ENCODE peak calls at places on chromosomes 4 and X, in seven cellular contexts. X is GM12865; H is naive thymus-derived CD4-positive, alpha-beta T cell; W is stimulated activated CD4-positive, alpha-beta T cell treated with anti-CD3 and anti-CD28 coated beads, Interleukin-2, amount 100 ng/mL, for 24 hours; N is KG1; P is NCI-H2081; Q is stimulated activated CD8-positive, alpha-beta memory T cell treated with anti-CD3 and anti-CD28 coated beads, Interleukin-12 subunit alpha, Interleukin-12 subunit beta, amount 100 ng/mL, for 4 hours. C is an unnamed sample.

GRCh38 chr4:187617117-187617516 is 378.5 kb upstream of the ZFP42 start:
- DNase-seq in X (no peak), H (no peak), W (no peak), N (no peak), P (no peak), Q (no peak), C (no peak)

GRCh38 chr4:90357117-90357710 is 230.0 kb downstream of the CCSER1 start:
- DNase-seq in X (peak; percentile 29), H (no peak), W (no peak), N (peak; percentile 24), P (peak; percentile 2), Q (no peak), C (no peak)

GRCh38 chr4:18935956-18936355 is 914.4 kb upstream of the LCORL start:
- DNase-seq in X (no peak), H (no peak), W (no peak), N (no peak), P (no peak), Q (no peak), C (no peak)

GRCh38 chr4:136690363-136690762 is 841.9 kb downstream of the PCDH18 start:
- DNase-seq in X (no peak), H (no peak), W (no peak), N (no peak), P (no peak), Q (no peak), C (no peak)

GRCh38 chrX:71143508-71143907 is 1.1 kb upstream of the NLGN3 start:
- DNase-seq in X (no peak), H (no peak), W (no peak), N (no peak), P (no peak), Q (no peak), C (no peak)

GRCh38 chrX:74449322-74449936 is 28.1 kb downstream of the SLC16A2 start:
- DNase-seq in X (no peak), H (peak; percentile 46), W (peak; percentile 27), N (no peak), P (no peak), Q (peak; percentile 1), C (no peak)

GRCh38 chr4:5758741-5759140 is 47.7 kb downstream of the EVC start:
- DNase-seq in X (peak; percentile 73), H (no peak), W (peak; percentile 61), N (no peak), P (no peak), Q (no peak), C (peak; percentile 23)

GRCh38 chr4:8599657-8600056 is 7.1 kb downstream of the CPZ start:
- DNase-seq in X (no peak), H (no peak), W (no peak), N (no peak), P (no peak), Q (no peak), C (no peak)

GRCh38 chrX:150575415-150575814 is 7.0 kb downstream of the MTM1 start:
- DNase-seq in X (peak; percentile 38), H (peak; percentile 29), W (peak; percentile 68), N (no peak), P (no peak), Q (peak; percentile 14), C (peak; percentile 56)

GRCh38 chr4:182806259-182807252 is 110.6 kb downstream of the DCTD start:
- DNase-seq in X (peak; percentile 70), H (peak; percentile 50), W (peak; percentile 72), N (no peak), P (peak; percentile 71), Q (peak; percentile 32), C (peak; percentile 69)

GRCh38 chr4:4575284-4576211 is 33.7 kb upstream of the STX18 start:
- DNase-seq in X (peak; percentile 71), H (peak; percentile 68), W (peak; percentile 63), N (no peak), P (no peak), Q (peak; percentile 54), C (peak; percentile 9)

GRCh38 chrX:135484636-135485289 is 35.7 kb upstream of the INTS6L start:
- DNase-seq in X (peak; percentile 47), H (peak; percentile 59), W (no peak), N (no peak), P (peak; percentile 31), Q (no peak), C (no peak)

GRCh38 chrX:152220612-152221011 is 82.2 kb upstream of the MAGEA10 start:
- DNase-seq in X (no peak), H (no peak), W (no peak), N (no peak), P (no peak), Q (no peak), C (no peak)

GRCh38 chr4:166134285-166134684 is 261.2 kb downstream of the TLL1 start:
- DNase-seq in X (no peak), H (no peak), W (no peak), N (no peak), P (no peak), Q (no peak), C (no peak)

GRCh38 chr4:134201216-134202098 is at the start of gene PABPC4L:
- DNase-seq in X (no peak), H (no peak), W (no peak), N (no peak), P (peak; percentile 7), Q (no peak), C (no peak)

GRCh38 chrX:39261446-39262147 is 460.3 kb downstream of the MID1IP1 start:
- DNase-seq in X (peak; percentile 54), H (peak; percentile 49), W (no peak), N (peak; percentile 2), P (peak; percentile 49), Q (no peak), C (peak; percentile 11)

GRCh38 chr4:156771171-156771837 is 200.3 kb downstream of the PDGFC start:
- DNase-seq in X (peak; percentile 18), H (no peak), W (no peak), N (no peak), P (peak; percentile 8), Q (no peak), C (no peak)

GRCh38 chr4:113476800-113477199 is 284.7 kb downstream of the CAMK2D start:
- DNase-seq in X (no peak), H (no peak), W (peak; percentile 49), N (no peak), P (no peak), Q (no peak), C (peak; percentile 11)

GRCh38 chr4:151563194-151563593 is 154.2 kb downstream of the FHIP1A start:
- DNase-seq in X (no peak), H (peak; percentile 35), W (no peak), N (no peak), P (no peak), Q (no peak), C (no peak)

GRCh38 chr4:79526970-79527565 is 119.0 kb upstream of the GK2 start:
- DNase-seq in X (no peak), H (no peak), W (no peak), N (no peak), P (no peak), Q (no peak), C (no peak)

GRCh38 chrX:154348114-154348531 is 26.3 kb downstream of the FLNA start:
- DNase-seq in X (no peak), H (no peak), W (no peak), N (no peak), P (no peak), Q (no peak), C (no peak)

GRCh38 chr4:10006604-10007435 is 14.5 kb downstream of the SLC2A9 start:
- DNase-seq in X (peak; percentile 70), H (no peak), W (no peak), N (no peak), P (no peak), Q (no peak), C (no peak)

GRCh38 chr4:61500883-61501282 is 300.8 kb downstream of the ADGRL3 start:
- DNase-seq in X (no peak), H (no peak), W (no peak), N (no peak), P (no peak), Q (no peak), C (no peak)

GRCh38 chrX:12702509-12703091 is 88.6 kb upstream of the PRPS2 start:
- DNase-seq in X (peak; percentile 1), H (no peak), W (no peak), N (no peak), P (peak; percentile 44), Q (no peak), C (no peak)

GRCh38 chrX:145729635-145730034 is 88.0 kb upstream of the SLITRK2 start:
- DNase-seq in X (no peak), H (no peak), W (no peak), N (no peak), P (no peak), Q (no peak), C (no peak)

GRCh38 chr4:24537025-24537424 is 47.3 kb downstream of the DHX15 start:
- DNase-seq in X (no peak), H (no peak), W (no peak), N (no peak), P (no peak), Q (no peak), C (no peak)

GRCh38 chr4:152462047-152462446 is 73.8 kb downstream of the FBXW7 start:
- DNase-seq in X (peak; percentile 44), H (no peak), W (no peak), N (no peak), P (no peak), Q (no peak), C (no peak)

GRCh38 chr4:5052726-5053425 is 1.6 kb downstream of the STK32B start:
- DNase-seq in X (no peak), H (no peak), W (no peak), N (no peak), P (no peak), Q (no peak), C (no peak)

GRCh38 chrX:108439434-108439883 is at the start of gene COL4A5:
- DNase-seq in X (peak; percentile 2), H (peak; percentile 1), W (no peak), N (no peak), P (peak; percentile 87), Q (no peak), C (no peak)

GRCh38 chr4:40648742-40649281 is 19.1 kb upstream of the RBM47 start:
- DNase-seq in X (peak; percentile 69), H (no peak), W (no peak), N (no peak), P (no peak), Q (no peak), C (no peak)

GRCh38 chr4:186935881-186936280 is 212.2 kb upstream of the FAT1 start:
- DNase-seq in X (no peak), H (no peak), W (no peak), N (no peak), P (no peak), Q (no peak), C (no peak)

GRCh38 chr4:187550256-187550950 is 445.2 kb upstream of the ZFP42 start:
- DNase-seq in X (no peak), H (no peak), W (no peak), N (no peak), P (no peak), Q (no peak), C (no peak)

GRCh38 chrX:47222776-47223350 is 4.4 kb downstream of the CDK16 start:
- DNase-seq in X (no peak), H (no peak), W (no peak), N (no peak), P (no peak), Q (no peak), C (no peak)